ENCODE peak calls at places on chromosomes 2 and 18, in nine cellular contexts. C is retinal pigment epithelial cell, E is astrocyte, P is IMR-90, K is thyroid gland, Z is neural progenitor cell, I is AG10803, W is epithelial cell of esophagus, S is cardiac muscle cell. F is an unnamed sample.

GRCh38 chr2:179857236-179857635 is 4.2 kb downstream of the ZNF385B start:
- DNase-seq in C (no peak), S (no peak), I (no peak), K (no peak), Z (peak; percentile 13), W (peak; percentile 27), E (no peak), P (no peak), F (no peak)

GRCh38 chr2:160510617-160511016 is 17.0 kb upstream of the RBMS1 start:
- DNase-seq in P (no peak), Z (no peak), C (no peak), S (peak; percentile 80), W (no peak), E (no peak), K (peak; percentile 5), I (peak; percentile 68), F (no peak)

GRCh38 chr2:70050631-70051425 is 36.4 kb upstream of the PCBP1 start:
- DNase-seq in Z (no peak), W (no peak), E (no peak), C (no peak), I (no peak), P (no peak), S (no peak), K (no peak), F (no peak)

GRCh38 chr18:51128533-51128932 is 68.9 kb downstream of the MEX3C start:
- DNase-seq in C (no peak), S (peak; percentile 44), P (no peak), I (no peak), K (no peak), E (no peak), W (no peak), Z (no peak), F (no peak)

GRCh38 chr2:29698216-29698615 is 223.2 kb downstream of the ALK start:
- DNase-seq in W (peak; percentile 51), I (no peak), P (no peak), C (no peak), K (no peak), S (no peak), Z (no peak), E (no peak), F (no peak)

GRCh38 chr2:220441404-220441803 is 814.0 kb downstream of the SLC4A3 start:
- DNase-seq in E (no peak), S (no peak), K (no peak), I (no peak), P (no peak), Z (no peak), W (no peak), C (no peak), F (no peak)

GRCh38 chr18:62637807-62638687 is 77.3 kb upstream of the PHLPP1 start:
- DNase-seq in K (no peak), E (no peak), Z (peak; percentile 38), W (peak; percentile 43), C (no peak), P (peak; percentile 6), I (no peak), S (peak; percentile 27), F (peak; percentile 33)

GRCh38 chr2:109545828-109546713 is 67.7 kb downstream of the SEPTIN10 start:
- DNase-seq in P (peak; percentile 60), K (peak; percentile 69), I (peak; percentile 49), E (peak; percentile 14), Z (peak; percentile 74), W (peak; percentile 69), C (no peak), S (peak; percentile 77), F (peak; percentile 75)

GRCh38 chr18:22324191-22325131 is 93.3 kb downstream of the CTAGE1 start:
- DNase-seq in I (peak; percentile 38), C (no peak), W (peak; percentile 46), E (peak; percentile 15), K (peak; percentile 89), Z (peak; percentile 83), P (no peak), S (peak; percentile 81), F (peak; percentile 45)

GRCh38 chr2:168340931-168341330 is 93.5 kb upstream of the STK39 start:
- DNase-seq in W (no peak), E (no peak), C (no peak), K (no peak), S (no peak), Z (no peak), I (no peak), P (no peak), F (no peak)

GRCh38 chr2:120471166-120471565 is 125.2 kb downstream of the INHBB start:
- DNase-seq in C (no peak), E (no peak), I (no peak), P (no peak), Z (no peak), K (no peak), S (no peak), W (no peak), F (no peak)

GRCh38 chr18:26091047-26091630 is 726 bp upstream of the SS18 start:
- DNase-seq in Z (no peak), K (no peak), S (no peak), I (no peak), C (no peak), W (no peak), P (no peak), E (no peak), F (no peak)

GRCh38 chr2:27322301-27322765 is 564 bp downstream of the MPV17 start:
- DNase-seq in W (peak; percentile 20), C (no peak), E (no peak), K (peak; percentile 80), S (no peak), Z (no peak), P (peak; percentile 8), I (peak; percentile 17), F (peak; percentile 32)

GRCh38 chr2:160213511-160213910 is 13.4 kb upstream of the ITGB6 start:
- DNase-seq in W (no peak), C (no peak), I (no peak), S (no peak), E (no peak), K (no peak), Z (no peak), P (no peak), F (no peak)

GRCh38 chr2:15278296-15278695 is 282.8 kb downstream of the NBAS start:
- DNase-seq in K (no peak), S (peak; percentile 5), W (peak; percentile 8), E (no peak), P (no peak), C (no peak), I (no peak), Z (no peak), F (no peak)

GRCh38 chr2:15287447-15288184 is 273.5 kb downstream of the NBAS start:
- DNase-seq in W (no peak), P (no peak), S (no peak), C (no peak), Z (no peak), K (no peak), I (no peak), E (no peak), F (no peak)

GRCh38 chr2:15279181-15279876 is 281.8 kb downstream of the NBAS start:
- DNase-seq in P (no peak), Z (no peak), I (no peak), W (no peak), S (no peak), E (no peak), C (no peak), K (no peak), F (no peak)

GRCh38 chr2:15284601-15285000 is 276.5 kb downstream of the NBAS start:
- DNase-seq in I (no peak), S (no peak), Z (no peak), C (no peak), W (no peak), E (no peak), K (no peak), P (no peak), F (no peak)

GRCh38 chr2:15281681-15282080 is 279.5 kb downstream of the NBAS start:
- DNase-seq in E (no peak), Z (no peak), K (no peak), W (no peak), P (no peak), I (no peak), C (no peak), S (no peak), F (no peak)
- H3K4me3 ChIP-seq in E (no peak overlapping the region), Z (no peak overlapping the region), K (no peak overlapping the region), W (no peak overlapping the region), P (no peak overlapping the region), I (no peak overlapping the region), C (no peak overlapping the region), S (no peak overlapping the region), F (no peak overlapping the region)

DNA sequence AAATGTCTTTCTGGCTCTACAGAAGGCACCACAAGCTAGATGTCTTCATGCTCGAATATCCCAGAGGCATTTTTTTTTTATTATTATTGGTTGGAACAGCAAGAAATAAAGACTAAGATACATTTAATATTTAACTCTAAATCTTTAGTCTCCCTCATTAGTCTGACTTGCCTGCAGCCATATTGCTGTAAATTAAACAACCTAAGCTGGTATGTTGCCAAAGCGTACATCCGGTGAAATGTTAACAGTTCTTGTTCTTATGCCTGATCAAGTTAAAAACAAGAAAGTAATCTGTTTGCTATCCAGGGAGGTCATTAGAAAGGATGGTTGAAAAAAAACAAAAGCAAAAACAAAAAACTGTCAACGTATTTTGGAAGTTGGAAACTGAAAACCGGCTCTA is 125.9 kb upstream of the NABP1 start:
- DNase-seq in I (no peak), S (peak; percentile 32), P (no peak), C (no peak), W (peak; percentile 35), E (no peak), Z (no peak), K (no peak), F (no peak)
- H3K4me3 ChIP-seq in I (no peak overlapping the region), S (no peak overlapping the region), P (no peak overlapping the region), C (no peak overlapping the region), W (no peak overlapping the region), E (no peak overlapping the region), Z (no peak overlapping the region), K (no peak overlapping the region), F (no peak overlapping the region)

GRCh38 chr2:208546107-208546506 is 139.5 kb downstream of the PTH2R start:
- DNase-seq in E (no peak), P (no peak), S (no peak), W (no peak), I (no peak), K (no peak), C (no peak), Z (no peak), F (no peak)

GRCh38 chr2:208545398-208546042 is 138.9 kb downstream of the PTH2R start:
- DNase-seq in P (no peak), W (no peak), E (no peak), S (no peak), I (no peak), K (no peak), C (no peak), Z (peak; percentile 47), F (no peak)

GRCh38 chr2:208548689-208549088 is 142.1 kb downstream of the PTH2R start:
- DNase-seq in E (no peak), S (no peak), K (no peak), Z (no peak), C (no peak), I (no peak), P (no peak), W (no peak), F (no peak)

GRCh38 chr2:208549546-208550158 is 143.1 kb downstream of the PTH2R start:
- DNase-seq in Z (no peak), P (no peak), K (no peak), C (no peak), I (no peak), W (peak; percentile 34), S (no peak), E (no peak), F (no peak)

GRCh38 chr2:208546860-208547650 is 140.5 kb downstream of the PTH2R start:
- DNase-seq in Z (no peak), W (peak; percentile 8), I (no peak), E (no peak), P (no peak), S (no peak), K (no peak), C (no peak), F (no peak)
- H3K4me3 ChIP-seq in Z (no peak overlapping the region), W (no peak overlapping the region), I (no peak overlapping the region), E (no peak overlapping the region), P (no peak overlapping the region), S (no peak overlapping the region), K (no peak overlapping the region), C (no peak overlapping the region), F (no peak overlapping the region)

GRCh38 chr2:237872178-237872887 is 12.9 kb downstream of the RAMP1 start:
- DNase-seq in Z (no peak), S (no peak), W (no peak), E (no peak), C (no peak), I (no peak), K (no peak), P (no peak), F (peak; percentile 56)
- H3K4me3 ChIP-seq in Z (no peak overlapping the region), S (no peak overlapping the region), W (no peak overlapping the region), E (no peak overlapping the region), C (no peak overlapping the region), I (no peak overlapping the region), K (no peak overlapping the region), P (no peak overlapping the region), F (no peak overlapping the region)